ENCODE peak calls at places on chromosomes 6 and 20, in four cellular contexts. P is GM12878, J is HepG2, O is WTC11. X is an unnamed sample.

GRCh38 chr6:34957184-34957904 is 68.3 kb downstream of the ANKS1A start:
- DNase-seq in J (no peak), P (no peak), O (no peak), X (no peak)

GRCh38 chr6:159467473-159468041 is 225.5 kb downstream of the SOD2 start:
- DNase-seq in P (peak; percentile 15), J (no peak), O (no peak), X (no peak)

GRCh38 chr20:11375368-11375767 is 542.3 kb upstream of the BTBD3 start:
- DNase-seq in O (no peak), J (no peak), P (no peak), X (no peak)

GRCh38 chr20:3042621-3043020 is 801 bp upstream of the GNRH2 start:
- DNase-seq in J (no peak), P (no peak), O (no peak), X (no peak)

GRCh38 chr6:42692151-42692911 is 30.1 kb downstream of the PRPH2 start:
- DNase-seq in J (no peak), O (no peak), P (no peak), X (no peak)

GRCh38 chr20:57991211-57991841 is 237.1 kb downstream of the ANKRD60 start:
- DNase-seq in O (no peak), P (no peak), J (no peak), X (no peak)

GRCh38 chr20:43767686-43768474 is 41.1 kb upstream of the GTSF1L start:
- DNase-seq in P (no peak), O (no peak), J (no peak), X (no peak)

GRCh38 chr20:46683939-46684750 is 5.1 kb downstream of the TP53RK start:
- DNase-seq in O (peak; percentile 75), J (no peak), P (no peak), X (peak; percentile 92)

GRCh38 chr20:37542281-37542680 is 14.6 kb upstream of the BLCAP start:
- DNase-seq in P (no peak), J (peak; percentile 81), O (no peak), X (no peak)

GRCh38 chr6:136228811-136229210 is 21.3 kb downstream of the MTFR2 start:
- DNase-seq in J (no peak), O (no peak), P (no peak), X (no peak)

GRCh38 chr6:118223316-118223715 is 316.3 kb downstream of the SLC35F1 start:
- DNase-seq in J (no peak), P (no peak), O (no peak), X (no peak)

GRCh38 chr6:151806757-151807512 is 547 bp upstream of the ESR1 start:
- DNase-seq in P (no peak), O (no peak), J (no peak), X (no peak)

GRCh38 chr20:45008521-45009049 is 42.3 kb downstream of the STK4 start:
- DNase-seq in J (no peak), O (no peak), P (no peak), X (no peak)

GRCh38 chr6:147154454-147154853 is 49.8 kb upstream of the STXBP5 start:
- DNase-seq in O (no peak), P (no peak), J (peak; percentile 9), X (no peak)

GRCh38 chr6:44663860-44664584 is 276.5 kb downstream of the CDC5L start:
- DNase-seq in O (no peak), P (no peak), J (no peak), X (no peak)

GRCh38 chr6:164962805-164963204 is 346.6 kb downstream of the C6orf118 start:
- DNase-seq in P (no peak), J (no peak), O (no peak), X (no peak)

GRCh38 chr20:64164123-64164836 is at the start of gene MYT1:
- DNase-seq in J (no peak), P (no peak), O (no peak), X (no peak)

GRCh38 chr20:21303872-21304586 is 898 bp downstream of the XRN2 start:
- DNase-seq in O (no peak), P (no peak), J (no peak), X (no peak)

GRCh38 chr6:94270040-94270689 is 850.8 kb upstream of the EPHA7 start:
- DNase-seq in O (peak; percentile 14), P (no peak), J (no peak), X (no peak)

GRCh38 chr6:155274533-155274932 is 10.7 kb downstream of the CLDN20 start:
- DNase-seq in J (no peak), P (no peak), O (no peak), X (no peak)

GRCh38 chr6:37306026-37306425 is 47.8 kb upstream of the RNF8 start:
- DNase-seq in O (no peak), J (no peak), P (no peak), X (no peak)

GRCh38 chr6:147507162-147508072 is 1.1 kb upstream of the SAMD5 start:
- DNase-seq in J (no peak), P (no peak), O (peak; percentile 21), X (no peak)

GRCh38 chr6:35165630-35166071 is 24.5 kb upstream of the TCP11 start:
- DNase-seq in O (no peak), J (peak; percentile 52), P (peak; percentile 15), X (no peak)

GRCh38 chr6:153564803-153565202 is 433.7 kb upstream of the RGS17 start:
- DNase-seq in P (no peak), J (no peak), O (no peak), X (no peak)

GRCh38 chr6:147283460-147283859 is 79.2 kb downstream of the STXBP5 start:
- DNase-seq in J (no peak), P (no peak), O (no peak), X (no peak)

GRCh38 chr6:77666340-77666739 is 13.5 kb downstream of the MEI4 start:
- DNase-seq in J (no peak), P (no peak), O (no peak), X (no peak)

GRCh38 chr6:41100871-41101287 is 28.1 kb downstream of the NFYA start:
- DNase-seq in J (no peak), O (peak; percentile 94), P (no peak), X (no peak)

GRCh38 chr6:112690497-112691202 is 343.5 kb downstream of the RFPL4B start:
- DNase-seq in J (no peak), O (no peak), P (no peak), X (no peak)

GRCh38 chr20:23508449-23508848 is 17.5 kb downstream of the CST8 start:
- DNase-seq in P (no peak), J (no peak), O (no peak), X (no peak)

GRCh38 chr6:99821164-99821563 is 172.9 kb downstream of the MCHR2 start:
- DNase-seq in O (no peak), J (no peak), P (no peak), X (no peak)

GRCh38 chr6:145895802-145896201 is 68.4 kb downstream of the SHPRH start:
- DNase-seq in P (no peak), J (no peak), O (no peak), X (no peak)

GRCh38 chr20:62749851-62750445 is 41.3 kb downstream of the NTSR1 start:
- DNase-seq in P (no peak), J (no peak), O (no peak), X (no peak)

GRCh38 chr6:27873101-27874030 is 38.8 kb downstream of the OR2B2 start:
- DNase-seq in J (no peak), O (peak; percentile 73), P (peak; percentile 90), X (no peak)

GRCh38 chr20:24523661-24524060 is 54.2 kb downstream of the SYNDIG1 start:
- DNase-seq in P (no peak), J (no peak), O (no peak), X (no peak)

DNA sequence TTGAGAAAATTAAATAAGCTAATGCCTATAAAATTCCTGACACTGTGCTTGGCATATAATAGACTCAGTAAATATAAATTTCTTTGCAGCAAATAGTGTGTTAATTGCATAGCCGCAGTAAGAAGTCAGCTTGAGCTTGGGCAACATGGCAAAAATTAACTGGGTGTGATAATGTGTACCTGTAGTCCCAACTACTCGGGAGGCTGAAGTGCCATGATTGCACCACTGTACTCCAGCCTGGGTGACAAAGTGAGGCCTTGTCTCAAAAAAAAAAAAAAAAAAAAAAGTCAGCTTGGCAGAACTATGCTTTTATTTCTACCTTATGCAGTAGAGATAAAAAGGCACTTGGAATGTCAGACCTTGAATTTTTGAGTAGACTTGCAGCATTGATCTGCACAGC is 121.8 kb downstream of the AKAP7 start:
- DNase-seq in J (no peak), O (no peak), P (no peak), X (no peak)
- TF ChIP-seq CBFB in J (no peak), O (no peak), P (no peak), X (no peak)

GRCh38 chr6:106089981-106090380 is 3.8 kb downstream of the PRDM1 start:
- DNase-seq in J (no peak), P (no peak), O (no peak), X (no peak)
- TF ChIP-seq CBFB in J (no peak), P (no peak), O (no peak), X (no peak)

GRCh38 chr20:16445482-16445881 is 127.8 kb downstream of the KIF16B start:
- DNase-seq in O (no peak), J (no peak), P (no peak), X (no peak)

GRCh38 chr20:16441526-16442164 is 131.6 kb downstream of the KIF16B start:
- DNase-seq in P (no peak), J (no peak), O (no peak), X (no peak)

GRCh38 chr20:16446246-16446645 is 127.0 kb downstream of the KIF16B start:
- DNase-seq in P (no peak), J (no peak), O (no peak), X (no peak)

DNA sequence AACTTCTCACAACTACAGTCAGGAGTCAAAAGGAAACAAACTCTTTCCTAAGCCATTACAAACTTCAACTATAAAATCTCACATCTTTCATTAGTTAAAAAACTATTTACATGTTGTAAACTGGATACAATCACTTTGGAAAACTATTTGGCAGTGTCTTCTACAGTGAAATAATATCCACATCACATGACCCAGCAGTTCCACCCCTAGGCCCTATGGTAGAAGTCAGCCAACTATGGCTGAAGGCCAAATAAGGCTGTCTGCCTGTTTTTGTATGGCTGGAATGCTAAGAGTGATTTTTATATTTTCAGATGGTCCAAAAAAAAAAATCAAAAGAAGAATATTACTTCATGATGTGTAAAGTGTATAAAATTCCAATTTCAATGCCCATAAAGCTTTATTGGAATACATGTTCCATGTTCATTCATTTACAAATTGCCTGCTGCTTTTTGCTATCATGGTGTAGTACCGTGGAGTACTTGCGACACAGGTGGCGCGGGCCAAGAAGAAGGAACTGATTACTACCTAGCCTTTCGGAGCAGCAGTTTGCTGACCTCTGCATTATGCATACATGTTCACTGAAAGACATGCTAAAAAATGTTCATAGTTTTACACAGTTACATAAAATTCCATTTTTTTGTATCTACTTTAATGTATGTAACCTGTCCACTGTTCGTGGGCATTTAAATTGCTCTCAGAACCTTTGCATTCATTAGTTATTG is 129.0 kb downstream of the KIF16B start:
- DNase-seq in J (no peak), P (no peak), O (no peak), X (no peak)
- TF ChIP-seq CBFB in J (no peak), P (no peak), O (no peak), X (no peak)

DNA sequence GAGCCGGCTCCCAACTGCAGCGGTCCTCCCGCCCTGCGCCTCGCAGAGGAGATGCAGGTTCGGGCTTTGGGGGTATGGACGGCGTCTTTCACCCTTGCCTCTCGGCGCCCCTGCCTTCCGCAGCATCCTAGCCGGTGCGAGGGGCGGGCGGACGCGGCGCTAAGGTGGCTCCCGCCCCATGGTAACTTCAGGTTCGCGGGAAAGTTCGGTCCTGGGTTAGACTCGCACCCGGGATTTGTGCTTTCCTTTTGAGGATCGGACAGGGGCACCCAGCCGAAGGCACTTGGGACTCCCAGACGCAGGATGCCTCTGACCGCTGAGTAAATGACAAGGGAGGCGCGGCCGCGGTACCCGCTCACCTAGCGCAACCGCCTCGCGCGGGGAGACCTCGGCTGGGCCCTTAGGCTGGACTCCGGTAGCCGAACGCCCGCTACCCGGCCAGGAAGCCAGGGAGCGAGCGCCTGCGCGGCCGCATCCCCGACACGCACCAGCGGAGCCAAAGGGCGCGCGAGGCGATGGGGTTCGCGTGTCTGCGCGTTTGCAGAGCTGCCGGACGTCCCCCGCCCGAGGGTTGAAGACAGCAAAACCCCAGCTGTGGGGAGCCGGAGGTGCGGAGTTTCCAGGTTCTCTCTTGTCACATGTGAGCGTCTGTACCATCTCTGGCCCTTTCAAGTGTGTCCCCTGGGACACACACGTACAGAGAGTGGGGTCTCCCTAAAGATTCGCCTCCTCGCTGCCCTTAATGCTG is 1.1 kb downstream of the RSPO3 start:
- DNase-seq in P (no peak), J (no peak), O (peak; percentile 63), X (no peak)
- TF ChIP-seq CBFB in P (no peak), J (no peak), O (no peak), X (no peak)

X was measured in K562.